ENCODE peak calls at places on chromosome 7, in four cellular contexts. N, W, Q and V are unnamed samples.

GRCh38 chr7:2386964-2387669 is 16.3 kb upstream of the CHST12 start:
- DNase-seq in N (no peak), Q (no peak), W (no peak), V (no peak)

GRCh38 chr7:41367967-41368882 is 334.7 kb downstream of the INHBA start:
- DNase-seq in W (peak), N (no peak), Q (peak), V (no peak)

GRCh38 chr7:111803015-111803758 is 240.9 kb upstream of the IMMP2L start:
- DNase-seq in Q (no peak), W (no peak), N (peak), V (peak)

GRCh38 chr7:52088008-52088787 is 771.6 kb upstream of the COBL start:
- DNase-seq in Q (no peak), N (no peak), W (no peak), V (no peak)

GRCh38 chr7:39367943-39368342 is 198.3 kb upstream of the YAE1 start:
- DNase-seq in W (no peak), N (no peak), Q (no peak), V (no peak)

GRCh38 chr7:99731638-99732374 is 3.2 kb downstream of the CYP3A7 start:
- DNase-seq in Q (no peak), N (no peak), W (no peak), V (no peak)

GRCh38 chr7:46710927-46711326 is 789.9 kb upstream of the IGFBP3 start:
- DNase-seq in Q (no peak), N (no peak), W (peak), V (peak)

GRCh38 chr7:30750574-30751256 is 1.2 kb upstream of the INMT start:
- DNase-seq in N (peak), Q (peak), W (peak), V (peak)

GRCh38 chr7:22851140-22851539 is 28.5 kb upstream of the TOMM7 start:
- DNase-seq in N (no peak), Q (no peak), W (no peak), V (no peak)

GRCh38 chr7:45001138-45001694 is 1.2 kb downstream of the CCM2 start:
- DNase-seq in Q (no peak), N (peak), W (no peak), V (no peak)

GRCh38 chr7:147265528-147265927 is 1148.9 kb downstream of the CNTNAP2 start:
- DNase-seq in Q (no peak), W (no peak), N (no peak), V (no peak)

GRCh38 chr7:2688409-2689342 is 674 bp downstream of the AMZ1 start:
- DNase-seq in W (peak), Q (no peak), N (no peak), V (peak)

GRCh38 chr7:66213637-66214036 is 8.5 kb downstream of the TPST1 start:
- DNase-seq in N (peak), W (no peak), Q (no peak), V (peak)

GRCh38 chr7:111486472-111487142 is 75.7 kb downstream of the IMMP2L start:
- DNase-seq in W (peak), N (peak), Q (no peak), V (peak)

GRCh38 chr7:154744226-154744860 is 258.6 kb downstream of the PAXIP1 start:
- DNase-seq in N (no peak), Q (no peak), W (no peak), V (no peak)

GRCh38 chr7:93476491-93477344 is 97.8 kb downstream of the CALCR start:
- DNase-seq in N (no peak), Q (no peak), W (no peak), V (no peak)

GRCh38 chr7:26436996-26437547 is 145.4 kb downstream of the SNX10 start:
- DNase-seq in W (no peak), Q (no peak), N (no peak), V (no peak)

GRCh38 chr7:17523813-17524741 is 225.6 kb downstream of the AHR start:
- DNase-seq in N (peak), Q (no peak), W (peak), V (peak)

GRCh38 chr7:3176112-3176836 is 124.8 kb upstream of the SDK1 start:
- DNase-seq in N (no peak), Q (no peak), W (no peak), V (no peak)

GRCh38 chr7:144437370-144438191 is 34.1 kb upstream of the NOBOX start:
- DNase-seq in Q (no peak), W (peak), N (peak), V (peak)

GRCh38 chr7:102883098-102883860 is 29.5 kb upstream of the LRRC17 start:
- DNase-seq in Q (no peak), N (peak), W (peak), V (peak)

GRCh38 chr7:11341285-11341944 is 367.7 kb downstream of the PHF14 start:
- DNase-seq in N (no peak), W (peak), Q (no peak), V (peak)

GRCh38 chr7:21500117-21500516 is 42.7 kb upstream of the DNAH11 start:
- DNase-seq in N (no peak), Q (no peak), W (no peak), V (no peak)

GRCh38 chr7:55214707-55215106 is 150.4 kb upstream of the LANCL2 start:
- DNase-seq in Q (no peak), N (peak), W (no peak), V (peak)

GRCh38 chr7:130356121-130356759 is 11.6 kb downstream of the CPA5 start:
- DNase-seq in W (peak), N (peak), Q (peak), V (peak)

GRCh38 chr7:151506901-151507382 is 12.8 kb downstream of the RHEB start:
- DNase-seq in W (no peak), Q (no peak), N (no peak), V (peak)

GRCh38 chr7:44367475-44368030 is 42.2 kb upstream of the CAMK2B start:
- DNase-seq in N (no peak), Q (no peak), W (no peak), V (no peak)

GRCh38 chr7:47878662-47879061 is 69.6 kb downstream of the PKD1L1 start:
- DNase-seq in Q (peak), N (no peak), W (no peak), V (no peak)

GRCh38 chr7:142785841-142786250 is 15.1 kb downstream of the PRSS2 start:
- DNase-seq in Q (no peak), N (no peak), W (no peak), V (no peak)

GRCh38 chr7:152436279-152437147 is 710 bp upstream of the KMT2C start:
- DNase-seq in Q (peak), W (peak), N (peak), V (peak)

GRCh38 chr7:10662491-10662890 is 311.2 kb upstream of the PHF14 start:
- DNase-seq in W (no peak), Q (no peak), N (no peak), V (no peak)

GRCh38 chr7:23713285-23714235 is 3.5 kb downstream of the STK31 start:
- DNase-seq in W (peak), N (peak), Q (no peak), V (peak)

GRCh38 chr7:17009007-17009719 is 127.4 kb upstream of the AGR3 start:
- DNase-seq in Q (no peak), N (no peak), W (peak), V (peak)

GRCh38 chr7:3200504-3200903 is 100.5 kb upstream of the SDK1 start:
- DNase-seq in N (peak), W (peak), Q (no peak), V (no peak)

GRCh38 chr7:105617280-105618015 is 36.2 kb upstream of the EFCAB10 start:
- DNase-seq in N (no peak), W (no peak), Q (no peak), V (no peak)

GRCh38 chr7:27173412-27174076 is 576 bp downstream of the HOXA10 start:
- DNase-seq in N (no peak), W (no peak), Q (no peak), V (no peak)

GRCh38 chr7:1092806-1093505 is 5.0 kb downstream of the GPER1 start:
- DNase-seq in N (no peak), Q (no peak), W (no peak), V (no peak)
- TF ChIP-seq CTCF in N (no peak), Q (no peak), W (no peak), V (no peak)

GRCh38 chr7:42843209-42843800 is 68.6 kb downstream of the C7orf25 start:
- DNase-seq in N (peak), W (peak), Q (peak), V (peak)
- H3K4me3 ChIP-seq in N (peak), W (no peak), Q (no peak), V (peak)

GRCh38 chr7:36884863-36885262 is 160.6 kb upstream of the AOAH start:
- DNase-seq in Q (no peak), W (no peak), N (no peak), V (no peak)
- TF ChIP-seq CTCF in Q (no peak), W (no peak), N (no peak), V (no peak)

GRCh38 chr7:84149573-84149972 is 45.0 kb downstream of the SEMA3A start:
- DNase-seq in Q (no peak), N (no peak), W (no peak), V (no peak)
- H3K4me3 ChIP-seq in Q (no peak), N (no peak), W (peak), V (no peak)